ENCODE peak calls at places on chromosomes 13 and 19, in four cellular contexts. I is RWPE1, B is IMR-90, W is body of pancreas. U is an unnamed sample.
A peak's percentile ranks its signal among the peaks of the same experiment; 100 is the strongest.

GRCh38 chr19:49224856-49225255 is 67.3 kb downstream of the TRPM4 start:
- DNase-seq in I (peak; percentile 65), B (peak; percentile 57), W (peak; percentile 71), U (peak; percentile 42)

GRCh38 chr13:51230473-51231105 is 8.4 kb downstream of the FAM124A start:
- DNase-seq in I (no peak), B (peak; percentile 7), W (peak; percentile 62), U (no peak)

GRCh38 chr19:55486043-55486970 is 1.3 kb downstream of the NAT14 start:
- DNase-seq in I (no peak), B (no peak), W (no peak), U (no peak)

GRCh38 chr13:26007774-26008173 is 44.0 kb downstream of the SHISA2 start:
- DNase-seq in I (no peak), B (no peak), W (no peak), U (no peak)

GRCh38 chr19:50414850-50415660 is 3.7 kb upstream of the SPIB start:
- DNase-seq in I (no peak), B (peak; percentile 54), W (peak; percentile 75), U (peak; percentile 28)

GRCh38 chr13:97429681-97430081 is 4.3 kb upstream of the RAP2A start:
- DNase-seq in I (no peak), B (peak; percentile 50), W (no peak), U (peak; percentile 0)

GRCh38 chr13:89982406-89983085 is 1364.9 kb upstream of the MIR17HG start:
- DNase-seq in I (no peak), B (no peak), W (no peak), U (peak; percentile 1)

GRCh38 chr13:46134494-46134893 is 29.7 kb upstream of the CPB2 start:
- DNase-seq in I (no peak), B (no peak), W (no peak), U (no peak)

GRCh38 chr13:97339019-97339988 is 94.7 kb upstream of the RAP2A start:
- DNase-seq in I (no peak), B (peak; percentile 98), W (peak; percentile 55), U (no peak)

GRCh38 chr19:31448221-31448657 is 99.0 kb upstream of the TSHZ3 start:
- DNase-seq in I (no peak), B (peak; percentile 89), W (peak; percentile 26), U (peak; percentile 40)

GRCh38 chr13:66831317-66831716 is 398.8 kb downstream of the PCDH9 start:
- DNase-seq in I (no peak), B (no peak), W (no peak), U (no peak)

GRCh38 chr19:31211088-31211487 is 138.1 kb downstream of the TSHZ3 start:
- DNase-seq in I (no peak), B (no peak), W (no peak), U (no peak)

GRCh38 chr19:12754465-12755196 is 3.0 kb downstream of the BEST2 start:
- DNase-seq in I (no peak), B (no peak), W (no peak), U (no peak)

GRCh38 chr19:53703361-53703760 is 71.6 kb downstream of the DPRX start:
- DNase-seq in I (no peak), B (no peak), W (no peak), U (no peak)

GRCh38 chr19:7292352-7292949 is 1.8 kb downstream of the INSR start:
- DNase-seq in I (no peak), B (no peak), W (peak; percentile 33), U (no peak)

DNA sequence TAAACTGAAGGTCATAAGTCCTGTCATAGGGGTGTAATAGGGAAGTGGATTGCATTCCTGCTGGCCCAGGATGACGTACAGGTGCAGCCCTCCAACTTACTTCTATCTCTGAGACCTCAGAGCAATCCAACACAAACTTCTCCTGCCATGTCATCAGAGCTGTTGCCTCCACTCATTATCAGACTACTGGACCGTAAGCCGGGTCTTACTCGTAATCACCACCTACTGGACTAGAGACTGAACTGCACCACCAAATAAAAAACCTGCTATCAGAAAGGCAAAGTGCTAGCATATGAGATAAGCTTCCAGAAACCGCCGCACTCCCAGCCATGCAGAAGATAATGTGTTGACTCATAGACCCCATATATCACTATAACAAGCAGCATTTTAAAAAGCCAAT is 102.1 kb downstream of the SLITRK1 start:
- DNase-seq in I (no peak), B (peak; percentile 15), W (peak; percentile 5), U (peak; percentile 47)
- TF ChIP-seq CTCF in I (no peak), B (peak; percentile 43), W (peak; percentile 55), U (peak; percentile 65)

GRCh38 chr19:16520074-16520973 is 21.9 kb downstream of the CHERP start:
- DNase-seq in I (no peak), B (no peak), W (no peak), U (no peak)

GRCh38 chr19:16518061-16518460 is 21.9 kb downstream of the C19orf44 start:
- DNase-seq in I (no peak), B (no peak), W (no peak), U (no peak)

GRCh38 chr19:16519230-16519687 is 23.0 kb downstream of the CHERP start:
- DNase-seq in I (no peak), B (no peak), W (no peak), U (no peak)

GRCh38 chr19:16516923-16517610 is 20.9 kb downstream of the C19orf44 start:
- DNase-seq in I (no peak), B (no peak), W (no peak), U (no peak)

DNA sequence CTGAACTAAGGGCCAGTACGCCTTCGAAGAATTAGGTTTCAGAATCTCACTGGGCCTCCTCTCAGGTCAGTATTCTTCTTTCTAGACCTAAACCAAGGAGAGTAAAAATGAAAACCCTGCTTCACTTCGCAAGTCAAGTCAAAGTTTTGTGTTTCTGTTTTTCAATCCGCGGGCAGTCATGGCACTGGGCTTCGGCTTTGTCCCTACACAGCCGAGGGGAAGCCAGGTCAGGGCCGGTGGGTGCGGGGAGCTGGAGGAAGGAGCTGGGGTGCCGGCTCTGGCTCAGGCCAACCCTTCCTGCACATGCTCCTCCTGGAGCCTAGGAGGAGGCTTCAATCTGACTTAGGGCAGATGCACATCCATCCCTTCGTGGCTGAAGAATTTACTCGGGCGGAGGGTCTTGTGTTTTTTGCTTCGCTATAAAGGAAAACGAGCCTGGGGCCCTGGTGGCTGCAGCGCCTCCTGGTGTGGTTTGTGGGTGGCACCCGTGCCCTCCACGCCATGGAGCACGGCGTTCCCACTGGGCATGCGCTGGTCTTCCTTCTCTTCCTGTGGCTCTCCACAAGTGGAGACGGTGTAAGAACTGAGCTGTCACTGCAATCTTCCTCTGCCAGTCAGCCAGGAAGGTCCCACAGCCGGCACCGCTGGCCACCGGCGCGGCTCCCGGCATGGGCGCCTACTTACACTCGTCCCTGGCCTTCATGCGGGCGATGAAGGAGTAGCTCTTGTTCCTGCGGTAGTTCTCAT is 22.5 kb downstream of the C19orf44 start:
- DNase-seq in I (no peak), B (no peak), W (no peak), U (no peak)
- TF ChIP-seq CTCF in I (no peak), B (peak; percentile 7), W (no peak), U (peak; percentile 14)

GRCh38 chr19:28468701-28469459 is 744.1 kb downstream of the UQCRFS1 start:
- DNase-seq in I (no peak), B (no peak), W (peak; percentile 38), U (no peak)
- TF ChIP-seq CTCF in I (no peak), B (no peak), W (no peak), U (no peak)

GRCh38 chr19:640606-641170 is 1.0 kb downstream of the FGF22 start:
- DNase-seq in I (no peak), B (no peak), W (no peak), U (no peak)
- TF ChIP-seq CTCF in I (no peak), B (no peak), W (no peak), U (no peak)

GRCh38 chr13:49098771-49099512 is 121.2 kb upstream of the MLNR start:
- DNase-seq in I (no peak), B (no peak), W (no peak), U (peak; percentile 43)
- TF ChIP-seq CTCF in I (peak; percentile 40), B (peak; percentile 27), W (peak; percentile 37), U (peak; percentile 13)

GRCh38 chr13:44068169-44068568 is 188.5 kb downstream of the LACC1 start:
- DNase-seq in I (no peak), B (peak; percentile 77), W (no peak), U (peak; percentile 87)
- TF ChIP-seq CTCF in I (no peak), B (no peak), W (no peak), U (no peak)

DNA sequence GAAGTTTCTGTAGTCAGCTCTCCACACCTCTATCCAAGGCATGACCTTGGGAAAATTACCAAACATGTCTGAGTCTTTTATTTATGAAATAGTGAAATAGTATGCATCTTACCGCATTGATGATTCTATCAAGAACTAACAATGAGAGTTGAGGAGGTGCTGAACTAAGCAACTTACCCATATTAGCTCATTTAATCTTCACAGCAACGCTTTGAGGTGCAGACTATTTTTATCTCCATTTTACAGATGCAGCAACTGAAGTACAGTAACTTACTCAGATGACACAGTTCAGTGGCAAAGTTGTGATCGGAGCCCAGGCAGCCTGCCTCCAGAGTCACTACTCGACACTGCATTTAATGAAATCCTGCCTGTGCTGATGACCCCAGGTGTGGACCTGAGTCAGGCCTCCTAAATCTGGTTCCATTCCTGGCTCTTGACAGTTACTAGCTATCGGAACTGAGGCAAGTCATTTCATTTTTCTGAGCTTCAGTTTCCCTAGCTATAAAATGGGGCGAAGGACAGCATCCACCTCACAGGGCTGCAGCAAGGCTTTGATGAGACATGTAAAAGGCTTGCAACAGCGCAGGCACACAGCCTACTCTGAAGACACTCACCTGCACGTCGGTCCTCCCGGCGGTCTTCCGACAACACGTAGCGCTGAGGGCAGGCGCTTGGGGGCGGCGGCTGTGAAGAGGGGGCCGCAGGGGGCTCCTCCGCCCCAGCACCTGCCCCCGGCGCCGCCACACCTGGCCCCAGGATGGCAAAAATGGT is 1.6 kb downstream of the MYPOP start:
- DNase-seq in I (no peak), B (no peak), W (no peak), U (no peak)
- TF ChIP-seq CTCF in I (no peak), B (no peak), W (no peak), U (no peak)

GRCh38 chr13:101115762-101116161 is 300.5 kb downstream of the NALCN start:
- DNase-seq in I (no peak), B (no peak), W (no peak), U (peak; percentile 3)
- TF ChIP-seq CTCF in I (no peak), B (peak; percentile 9), W (no peak), U (no peak)

U was measured in bronchial epithelial cell.